ENCODE peak calls at places on chromosomes 13 and 19, in ten cellular contexts. Z, O, R, F, M, H, N, X, J and C are unnamed samples.

GRCh38 chr19:15238639-15239155 is 6.4 kb upstream of the EPHX3 start:
- DNase-seq in Z (no peak), O (no peak), R (peak; percentile 50), F (no peak), M (no peak), H (no peak), N (no peak), X (no peak), J (no peak), C (no peak)

GRCh38 chr19:16001481-16002312 is 52.9 kb downstream of the OR10H4 start:
- DNase-seq in Z (no peak), O (peak; percentile 8), R (no peak), F (peak; percentile 50), M (no peak), H (no peak), N (peak; percentile 29), X (no peak), J (no peak), C (no peak)

GRCh38 chr19:21580818-21581217 is 75.4 kb downstream of the ZNF429 start:
- DNase-seq in Z (no peak), O (no peak), R (no peak), F (no peak), M (no peak), H (no peak), N (no peak), X (no peak), J (no peak), C (no peak)

GRCh38 chr19:35040826-35041547 is 534 bp upstream of the HPN start:
- DNase-seq in Z (no peak), O (no peak), R (peak; percentile 93), F (peak; percentile 42), M (peak; percentile 66), H (no peak), N (peak; percentile 57), X (peak; percentile 98), J (peak; percentile 93), C (peak; percentile 63)

GRCh38 chr13:93690139-93690538 is 463.5 kb downstream of the GPC6 start:
- DNase-seq in Z (no peak), O (peak; percentile 3), R (no peak), F (no peak), M (no peak), H (no peak), N (peak; percentile 0), X (peak; percentile 0), J (no peak), C (no peak)

GRCh38 chr19:18644144-18645034 is 7.6 kb downstream of the KLHL26 start:
- DNase-seq in Z (no peak), O (peak; percentile 36), R (no peak), F (no peak), M (no peak), H (no peak), N (no peak), X (peak; percentile 24), J (no peak), C (no peak)

GRCh38 chr19:45954132-45954531 is 19.5 kb downstream of the NOVA2 start:
- DNase-seq in Z (no peak), O (no peak), R (no peak), F (no peak), M (no peak), H (no peak), N (no peak), X (peak; percentile 25), J (no peak), C (peak; percentile 97)

GRCh38 chr19:18460313-18460712 is 22.4 kb upstream of the ISYNA1 start:
- DNase-seq in Z (no peak), O (no peak), R (peak; percentile 76), F (no peak), M (no peak), H (no peak), N (peak; percentile 74), X (no peak), J (no peak), C (no peak)

GRCh38 chr13:43433691-43434121 is 353.1 kb downstream of the ENOX1 start:
- DNase-seq in Z (no peak), O (no peak), R (no peak), F (no peak), M (no peak), H (no peak), N (no peak), X (no peak), J (no peak), C (no peak)

GRCh38 chr19:55644842-55645511 is 1.5 kb downstream of the ZNF581 start:
- DNase-seq in Z (no peak), O (no peak), R (no peak), F (no peak), M (no peak), H (no peak), N (no peak), X (no peak), J (no peak), C (no peak)

GRCh38 chr19:43997631-43998290 is 5.0 kb upstream of the ZNF230 start:
- DNase-seq in Z (no peak), O (no peak), R (no peak), F (no peak), M (no peak), H (no peak), N (peak; percentile 10), X (no peak), J (no peak), C (no peak)

GRCh38 chr19:49136771-49137171 is 17.4 kb downstream of the PPFIA3 start:
- DNase-seq in Z (no peak), O (no peak), R (peak; percentile 85), F (no peak), M (no peak), H (no peak), N (no peak), X (no peak), J (no peak), C (no peak)

GRCh38 chr13:19159761-19160420 is 21.7 kb downstream of the TUBA3C start:
- DNase-seq in Z (no peak), O (no peak), R (no peak), F (no peak), M (no peak), H (no peak), N (no peak), X (no peak), J (no peak), C (no peak)

GRCh38 chr19:50329146-50329925 is at the start of gene KCNC3:
- DNase-seq in Z (peak; percentile 100), O (no peak), R (peak; percentile 98), F (peak; percentile 99), M (peak; percentile 100), H (peak; percentile 82), N (peak; percentile 99), X (peak; percentile 99), J (peak; percentile 100), C (peak; percentile 100)

GRCh38 chr19:4976412-4977298 is 7.7 kb downstream of the KDM4B start:
- DNase-seq in Z (no peak), O (peak; percentile 49), R (peak; percentile 65), F (no peak), M (peak; percentile 38), H (no peak), N (peak; percentile 54), X (no peak), J (peak; percentile 88), C (peak; percentile 53)

GRCh38 chr19:51372649-51373504 is at the start of gene NKG7:
- DNase-seq in Z (no peak), O (peak; percentile 96), R (no peak), F (peak; percentile 88), M (no peak), H (peak; percentile 32), N (no peak), X (no peak), J (no peak), C (no peak)

GRCh38 chr19:51830263-51830662 is 35.3 kb downstream of the FPR3 start:
- DNase-seq in Z (no peak), O (peak; percentile 15), R (no peak), F (no peak), M (no peak), H (no peak), N (peak; percentile 1), X (no peak), J (no peak), C (no peak)

GRCh38 chr19:1206063-1206732 is 620 bp downstream of the STK11 start:
- DNase-seq in Z (no peak), O (no peak), R (no peak), F (no peak), M (no peak), H (no peak), N (no peak), X (no peak), J (no peak), C (peak; percentile 44)

GRCh38 chr19:15265849-15266248 is 33.6 kb upstream of the EPHX3 start:
- DNase-seq in Z (no peak), O (no peak), R (peak; percentile 91), F (no peak), M (peak; percentile 91), H (no peak), N (peak; percentile 96), X (no peak), J (peak; percentile 79), C (no peak)

GRCh38 chr19:1725100-1726064 is 27.9 kb upstream of the ONECUT3 start:
- DNase-seq in Z (peak; percentile 69), O (no peak), R (peak; percentile 60), F (peak; percentile 63), M (peak; percentile 55), H (no peak), N (peak; percentile 63), X (peak; percentile 27), J (no peak), C (peak; percentile 90)

GRCh38 chr19:4673726-4674125 is 3.6 kb upstream of the MYDGF start:
- DNase-seq in Z (no peak), O (no peak), R (no peak), F (no peak), M (no peak), H (no peak), N (no peak), X (no peak), J (no peak), C (no peak)

GRCh38 chr19:44303976-44304568 is 753 bp downstream of the ZNF235 start:
- DNase-seq in Z (no peak), O (no peak), R (no peak), F (peak; percentile 7), M (no peak), H (no peak), N (peak; percentile 40), X (peak; percentile 28), J (no peak), C (no peak)

GRCh38 chr13:97387487-97388353 is 46.2 kb upstream of the RAP2A start:
- DNase-seq in Z (no peak), O (no peak), R (no peak), F (no peak), M (no peak), H (no peak), N (no peak), X (no peak), J (no peak), C (no peak)

GRCh38 chr13:111263566-111263965 is 56.9 kb upstream of the TEX29 start:
- DNase-seq in Z (no peak), O (no peak), R (no peak), F (no peak), M (no peak), H (no peak), N (no peak), X (no peak), J (no peak), C (no peak)

GRCh38 chr13:107554355-107554905 is 660.9 kb downstream of the LIG4 start:
- DNase-seq in Z (no peak), O (no peak), R (no peak), F (no peak), M (no peak), H (no peak), N (no peak), X (no peak), J (no peak), C (peak; percentile 18)

GRCh38 chr13:112486386-112487126 is 101.4 kb downstream of the TUBGCP3 start:
- DNase-seq in Z (peak; percentile 13), O (no peak), R (no peak), F (no peak), M (no peak), H (no peak), N (no peak), X (no peak), J (no peak), C (peak; percentile 46)

GRCh38 chr19:55590621-55591020 is 8.7 kb downstream of the FIZ1 start:
- DNase-seq in Z (no peak), O (no peak), R (no peak), F (peak; percentile 27), M (no peak), H (no peak), N (no peak), X (peak; percentile 56), J (no peak), C (no peak)

GRCh38 chr13:60356970-60357369 is 40.0 kb upstream of the TDRD3 start:
- DNase-seq in Z (no peak), O (no peak), R (no peak), F (no peak), M (no peak), H (no peak), N (no peak), X (no peak), J (no peak), C (no peak)